ENCODE peak calls at places on chromosomes 11 and 22, in five cellular contexts. P is tibial nerve, Q is transverse colon, B is body of pancreas, O is A549. G is an unnamed sample.

GRCh38 chr11:35235944-35236666 is 97.1 kb downstream of the CD44 start:
- DNase-seq in B (peak), Q (peak), O (peak), P (no peak), G (no peak)

GRCh38 chr11:12200359-12201015 is 90.1 kb downstream of the MICAL2 start:
- DNase-seq in P (no peak), O (no peak), B (peak), Q (peak), G (peak)

GRCh38 chr22:33112606-33113005 is 54.4 kb upstream of the SYN3 start:
- DNase-seq in B (no peak), O (no peak), Q (no peak), P (no peak), G (no peak)

GRCh38 chr22:29205598-29206371 is at the start of gene EMID1:
- DNase-seq in O (peak), B (peak), P (no peak), Q (peak), G (peak)

GRCh38 chr11:66932543-66932942 is 25.6 kb downstream of the PC start:
- DNase-seq in O (no peak), Q (no peak), P (no peak), B (no peak), G (no peak)

GRCh38 chr11:65454696-65455456 is 32.3 kb downstream of the NEAT1 start:
- DNase-seq in B (peak), Q (peak), O (peak), P (peak), G (peak)

GRCh38 chr22:50340157-50340879 is 2.8 kb upstream of the PPP6R2 start:
- DNase-seq in B (no peak), P (no peak), Q (no peak), O (peak), G (peak)

GRCh38 chr22:24437820-24438328 is 10.5 kb downstream of the ADORA2A start:
- DNase-seq in P (no peak), Q (no peak), O (no peak), B (no peak), G (no peak)

GRCh38 chr22:38097557-38098409 is 12.7 kb downstream of the BAIAP2L2 start:
- DNase-seq in Q (no peak), O (no peak), P (no peak), B (no peak), G (peak)

GRCh38 chr11:63829823-63830489 is 9.0 kb upstream of the MARK2 start:
- DNase-seq in P (no peak), O (peak), B (no peak), Q (no peak), G (peak)

GRCh38 chr22:33400061-33400840 is 342.1 kb upstream of the SYN3 start:
- DNase-seq in Q (no peak), P (no peak), O (no peak), B (no peak), G (no peak)

GRCh38 chr11:76947790-76948189 is 86.4 kb upstream of the B3GNT6 start:
- DNase-seq in Q (no peak), B (no peak), O (no peak), P (no peak), G (no peak)

GRCh38 chr22:44311104-44311854 is 1.5 kb downstream of the SHISAL1 start:
- DNase-seq in P (no peak), O (no peak), Q (no peak), B (no peak), G (no peak)

GRCh38 chr22:22802346-22802970 is 85.2 kb upstream of the IGLL5 start:
- DNase-seq in O (peak), Q (no peak), P (no peak), B (no peak), G (peak)

GRCh38 chr11:92828576-92828975 is 140.9 kb upstream of the MTNR1B start:
- DNase-seq in P (no peak), O (no peak), B (no peak), Q (no peak), G (no peak)

GRCh38 chr11:92268546-92268945 is 43.9 kb downstream of the FAT3 start:
- DNase-seq in B (no peak), P (no peak), O (no peak), Q (no peak), G (no peak)

GRCh38 chr11:45872513-45873356 is 12.7 kb upstream of the MAPK8IP1 start:
- DNase-seq in O (peak), Q (no peak), P (no peak), B (peak), G (peak)

GRCh38 chr11:14373941-14374646 is 15.1 kb upstream of the RRAS2 start:
- DNase-seq in Q (no peak), O (peak), P (no peak), B (peak), G (no peak)

GRCh38 chr22:50027639-50028537 is 15.3 kb upstream of the IL17REL start:
- DNase-seq in O (peak), P (no peak), Q (peak), B (no peak), G (peak)

GRCh38 chr11:7612661-7613393 is 60.5 kb downstream of the CYB5R2 start:
- DNase-seq in B (peak), P (no peak), Q (no peak), O (no peak), G (no peak)

GRCh38 chr11:64364911-64365310 is 5.9 kb downstream of the RPS6KA4 start:
- DNase-seq in O (no peak), P (no peak), Q (no peak), B (no peak), G (no peak)

GRCh38 chr11:94638902-94639373 is 71.8 kb downstream of the PIWIL4 start:
- DNase-seq in Q (no peak), P (no peak), B (no peak), O (no peak), G (no peak)

GRCh38 chr22:33841281-33842005 is 78.8 kb downstream of the LARGE1 start:
- DNase-seq in B (no peak), P (no peak), O (no peak), Q (no peak), G (no peak)

GRCh38 chr22:39090426-39091064 is 6.5 kb upstream of the APOBEC3H start:
- DNase-seq in Q (peak), P (no peak), O (no peak), B (peak), G (no peak)

DNA sequence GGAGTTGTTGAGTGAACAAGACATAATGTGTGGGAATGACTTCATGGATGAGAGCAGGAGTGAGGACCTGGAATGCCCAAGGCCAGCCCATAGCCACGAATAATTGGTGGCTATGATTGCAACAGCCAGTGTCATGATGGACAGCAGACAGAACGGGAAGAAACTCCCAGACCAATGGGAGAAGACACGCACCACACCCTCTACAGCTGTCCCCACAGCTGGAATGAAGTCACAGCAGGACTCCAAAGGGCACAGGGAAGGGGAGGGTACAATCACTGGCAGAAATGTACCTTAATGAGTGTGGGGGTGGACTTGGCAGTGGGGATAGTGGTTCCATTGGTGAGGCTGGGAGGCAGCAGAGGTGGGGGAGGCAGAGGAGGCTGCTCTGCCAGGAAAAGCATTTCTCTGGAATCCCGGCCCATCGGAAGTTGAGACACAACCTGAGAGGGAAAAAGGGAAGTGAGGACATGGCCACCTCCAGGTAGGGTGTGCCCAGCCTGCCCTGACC is 52.9 kb downstream of the SGSM3 start:
- DNase-seq in P (no peak), B (no peak), Q (no peak), O (no peak), G (no peak)
- TF ChIP-seq POLR2A in P (no peak), B (no peak), Q (no peak), O (no peak), G (no peak)

DNA sequence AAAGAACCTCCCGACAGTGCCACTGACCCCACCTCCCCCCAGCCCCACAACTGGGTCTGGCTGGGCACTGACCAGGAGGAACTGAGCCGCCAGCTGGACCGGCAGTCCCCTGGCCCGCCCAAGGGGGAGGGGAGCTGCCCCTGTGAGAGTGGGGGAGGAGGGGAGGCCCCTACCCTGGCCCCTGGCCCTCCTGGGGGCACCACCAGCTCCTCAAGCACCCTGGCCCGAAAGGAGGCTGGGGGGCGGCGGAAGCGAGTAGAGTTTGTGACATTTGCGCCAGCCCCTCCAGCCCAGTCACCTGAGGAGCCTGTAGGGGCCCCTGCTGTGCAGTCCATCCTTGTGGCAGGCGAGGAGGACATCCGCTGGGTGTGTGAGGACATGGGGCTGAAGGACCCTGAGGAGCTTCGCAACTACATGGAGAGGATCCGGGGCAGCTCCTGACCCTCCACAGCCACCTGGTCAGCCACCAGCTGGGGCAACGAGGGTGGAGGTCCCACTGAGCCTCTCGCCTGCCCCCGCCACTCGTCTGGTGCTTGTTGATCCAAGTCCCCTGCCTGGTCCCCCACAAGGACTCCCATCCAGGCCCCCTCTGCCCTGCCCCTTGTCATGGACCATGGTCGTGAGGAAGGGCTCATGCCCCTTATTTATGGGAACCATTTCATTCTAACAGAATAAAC is 12.3 kb downstream of the TMEM132A start:
- DNase-seq in Q (no peak), O (no peak), P (no peak), B (no peak), G (no peak)
- TF ChIP-seq POLR2A in Q (no peak), O (no peak), P (no peak), B (no peak), G (no peak)

GRCh38 chr11:61917357-61918109 is at the start of gene RAB3IL1:
- DNase-seq in B (peak), Q (peak), O (peak), P (peak), G (peak)
- TF ChIP-seq POLR2A in B (peak), Q (no peak), O (no peak), P (peak), G (peak)

DNA sequence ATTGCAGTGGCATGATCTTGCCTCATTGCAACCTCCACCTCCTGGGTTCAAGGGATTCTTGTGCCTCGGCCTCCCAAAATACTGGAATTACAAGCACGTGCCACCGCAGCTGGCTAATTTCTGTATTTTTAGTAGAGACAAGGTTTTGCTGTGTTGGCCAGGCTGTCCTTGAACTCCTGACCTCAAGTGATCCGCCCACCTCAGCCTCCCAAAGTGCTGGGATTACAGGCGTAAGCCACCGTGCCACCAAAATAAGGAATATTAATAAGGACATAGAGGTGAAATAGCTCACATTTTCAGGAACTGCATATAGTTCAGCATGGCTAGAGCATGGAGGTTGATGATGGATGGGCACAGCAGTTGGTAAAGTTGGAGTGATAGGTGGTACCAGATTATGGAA is 21.4 kb downstream of the ARHGEF12 start:
- DNase-seq in P (no peak), O (no peak), Q (no peak), B (no peak), G (no peak)
- TF ChIP-seq POLR2A in P (no peak), O (no peak), Q (no peak), B (no peak), G (no peak)